ENCODE peak calls at places on chromosomes 4 and X, in seven cellular contexts. W, J, O, Y, G, C and N are unnamed samples.

GRCh38 chr4:84171871-84172270 is 327.2 kb downstream of the NKX6-1 start:
- DNase-seq in G (no peak), J (no peak), C (no peak), Y (no peak), W (peak; percentile 9), O (no peak), N (no peak)

GRCh38 chr4:115671581-115671980 is 558.2 kb upstream of the NDST4 start:
- DNase-seq in J (no peak), Y (no peak), O (no peak), W (no peak), C (no peak), G (no peak), N (no peak)

GRCh38 chr4:141730805-141731204 is 94.4 kb downstream of the IL15 start:
- DNase-seq in O (no peak), Y (no peak), W (no peak), C (no peak), J (no peak), G (no peak), N (no peak)

GRCh38 chrX:10199212-10199611 is 42.4 kb downstream of the CLCN4 start:
- DNase-seq in G (no peak), W (no peak), C (peak; percentile 44), J (peak; percentile 78), Y (no peak), O (no peak), N (peak; percentile 14)

GRCh38 chr4:74546020-74546419 is 101.1 kb downstream of the AREG start:
- DNase-seq in G (no peak), J (peak; percentile 90), C (no peak), O (peak; percentile 83), Y (no peak), W (no peak), N (no peak)

GRCh38 chrX:84046403-84046984 is 141.5 kb downstream of the RPS6KA6 start:
- DNase-seq in G (no peak), J (peak; percentile 46), Y (no peak), O (peak; percentile 19), W (no peak), C (no peak), N (peak; percentile 8)

GRCh38 chrX:13078739-13079444 is 34.5 kb upstream of the FAM9C start:
- DNase-seq in J (peak; percentile 85), G (no peak), C (peak; percentile 53), O (peak; percentile 92), W (no peak), Y (peak; percentile 65), N (no peak)

GRCh38 chrX:106742831-106743230 is 16.3 kb downstream of the RNF128 start:
- DNase-seq in C (no peak), Y (no peak), O (peak; percentile 4), W (no peak), G (no peak), J (no peak), N (no peak)

GRCh38 chr4:122990891-122991290 is 68.5 kb upstream of the NUDT6 start:
- DNase-seq in Y (no peak), W (no peak), G (no peak), C (no peak), J (no peak), O (no peak), N (no peak)

GRCh38 chrX:41233988-41234387 is 100.0 kb upstream of the DDX3X start:
- DNase-seq in Y (no peak), G (no peak), W (no peak), C (no peak), O (no peak), J (no peak), N (no peak)

GRCh38 chrX:39636481-39636880 is 461.3 kb downstream of the BCOR start:
- DNase-seq in J (no peak), Y (no peak), W (no peak), O (no peak), G (no peak), C (no peak), N (no peak)

GRCh38 chr4:97491856-97492255 is 651.4 kb downstream of the STPG2 start:
- DNase-seq in G (no peak), J (no peak), Y (no peak), W (no peak), C (no peak), O (no peak), N (no peak)

GRCh38 chr4:168511780-168512467 is 15.1 kb downstream of the PALLD start:
- DNase-seq in W (no peak), G (peak; percentile 85), C (no peak), O (no peak), J (no peak), Y (no peak), N (no peak)

GRCh38 chr4:7701866-7702649 is 237.6 kb downstream of the AFAP1 start:
- DNase-seq in Y (no peak), G (no peak), C (no peak), O (no peak), W (no peak), J (no peak), N (no peak)

GRCh38 chrX:49165901-49166881 is 3.6 kb downstream of the MAGIX start:
- DNase-seq in W (peak; percentile 62), G (peak; percentile 86), J (peak; percentile 76), O (peak; percentile 63), Y (peak; percentile 71), C (peak; percentile 74), N (peak; percentile 85)

GRCh38 chrX:125131146-125131545 is 188.5 kb upstream of the TEX13C start:
- DNase-seq in J (no peak), O (no peak), C (no peak), Y (no peak), G (no peak), W (no peak), N (no peak)

GRCh38 chrX:19827088-19827487 is 60.3 kb downstream of the SH3KBP1 start:
- DNase-seq in G (no peak), C (no peak), W (no peak), Y (no peak), J (no peak), O (no peak), N (no peak)

GRCh38 chr4:150720973-150721518 is 139.1 kb downstream of the MAB21L2 start:
- DNase-seq in W (no peak), C (no peak), J (peak; percentile 23), O (no peak), Y (no peak), G (no peak), N (peak; percentile 28)

GRCh38 chr4:174604198-174604597 is 81.9 kb upstream of the HPGD start:
- DNase-seq in C (no peak), Y (no peak), O (peak; percentile 67), J (peak; percentile 60), W (no peak), G (no peak), N (no peak)

GRCh38 chrX:123993326-123993725 is 31.8 kb downstream of the STAG2 start:
- DNase-seq in W (no peak), C (no peak), O (peak; percentile 46), Y (no peak), G (no peak), J (peak; percentile 57), N (no peak)

GRCh38 chrX:48826876-48827653 is 752 bp downstream of the ERAS start:
- DNase-seq in W (no peak), G (no peak), C (no peak), J (no peak), O (no peak), Y (no peak), N (no peak)

GRCh38 chr4:127698789-127699200 is 31.4 kb upstream of the SLC25A31 start:
- DNase-seq in G (no peak), J (peak; percentile 89), C (no peak), Y (no peak), O (peak; percentile 60), W (no peak), N (peak; percentile 85)

DNA sequence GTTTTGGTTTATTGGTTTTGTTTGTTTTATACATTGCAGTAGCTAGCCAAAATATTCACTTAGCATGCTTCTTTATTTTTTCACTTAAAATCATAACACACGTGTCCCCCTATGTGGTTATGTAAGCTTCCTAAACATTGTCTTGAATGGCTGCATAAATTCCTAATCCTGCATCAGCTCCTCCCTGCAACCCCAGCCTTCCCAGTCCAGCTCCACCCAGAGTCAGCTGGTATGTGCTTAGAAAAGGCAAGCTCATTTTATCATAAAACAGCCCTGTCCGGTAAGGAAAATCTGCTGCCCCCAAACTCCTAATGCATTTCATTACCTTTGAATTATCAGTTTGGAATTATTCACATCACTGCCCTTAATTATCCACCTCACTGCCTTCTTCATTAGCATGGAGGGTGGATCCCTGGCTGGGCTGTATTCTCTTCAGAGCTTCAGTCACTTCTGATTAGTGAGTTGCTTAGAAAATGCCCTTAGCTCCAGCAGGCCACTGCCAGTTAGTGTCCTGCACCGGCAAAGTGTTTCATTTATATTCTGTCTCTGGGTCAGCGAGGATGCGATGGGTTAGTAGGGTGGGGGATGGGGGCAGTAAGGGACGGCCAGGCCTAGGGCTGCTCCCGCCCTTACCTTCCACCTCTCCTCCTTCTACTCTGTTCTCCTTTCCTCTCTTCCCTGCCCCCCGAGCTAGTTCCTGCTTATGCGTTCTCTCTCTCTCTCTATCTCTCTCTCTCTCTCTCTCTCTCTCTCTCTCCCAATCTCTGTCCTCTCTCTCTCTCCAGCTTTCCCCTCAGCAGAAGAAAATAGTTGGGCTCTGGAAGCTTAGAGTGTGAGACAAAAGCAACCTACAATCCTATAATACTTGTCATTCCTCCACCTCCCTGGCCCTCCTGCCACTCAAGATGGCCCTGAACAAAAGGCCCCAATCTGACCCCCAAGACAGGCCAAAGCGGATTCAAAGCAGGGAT is 174.8 kb upstream of the KLF3 start:
- DNase-seq in Y (no peak), J (peak; percentile 46), W (no peak), C (no peak), G (no peak), O (peak; percentile 71), N (no peak)
- H3K4me3 ChIP-seq in Y (no peak overlapping the region), J (no peak overlapping the region), W (no peak overlapping the region), C (no peak overlapping the region), G (peak overlapping the region; percentile 30), O (no peak overlapping the region), N (no peak overlapping the region)

DNA sequence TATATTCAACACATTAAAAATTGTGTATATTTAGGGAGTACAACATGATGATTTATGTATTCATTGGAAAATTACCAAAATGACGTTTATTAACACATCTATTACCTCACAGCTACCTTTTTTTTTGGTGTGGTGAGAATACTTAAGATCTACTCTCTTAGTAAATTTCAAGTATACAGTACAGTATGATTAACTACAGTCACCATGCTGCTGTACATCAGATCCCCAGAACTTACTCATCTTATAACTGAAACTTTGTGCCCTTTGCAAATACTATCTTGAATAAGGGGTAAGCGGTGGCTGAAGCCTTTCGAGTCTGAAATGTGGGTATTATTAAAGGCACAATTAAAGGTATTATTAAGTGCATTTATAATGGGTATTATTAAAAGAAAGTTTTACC is 976 bp downstream of the PHKA1 start:
- DNase-seq in W (no peak), Y (no peak), J (peak; percentile 1), G (no peak), C (no peak), O (peak; percentile 2), N (no peak)
- H3K4me3 ChIP-seq in W (peak overlapping the region; percentile 38), Y (no peak overlapping the region), J (peak overlapping the region; percentile 33), G (no peak overlapping the region), C (peak overlapping the region; percentile 58), O (no peak overlapping the region), N (no peak overlapping the region)

GRCh38 chrX:148380614-148381561 is 119.5 kb upstream of the AFF2 start:
- DNase-seq in G (peak; percentile 57), Y (no peak), W (no peak), J (no peak), C (no peak), O (no peak), N (peak; percentile 46)
- H3K4me3 ChIP-seq in G (peak overlapping the region; percentile 44), Y (no peak overlapping the region), W (no peak overlapping the region), J (no peak overlapping the region), C (no peak overlapping the region), O (no peak overlapping the region), N (peak overlapping the region; percentile 32)

GRCh38 chr4:190017357-190018200 is 9.5 kb downstream of the FRG2 start:
- DNase-seq in O (no peak), Y (no peak), G (no peak), J (no peak), W (no peak), C (no peak), N (no peak)
- H3K4me3 ChIP-seq in O (no peak overlapping the region), Y (no peak overlapping the region), G (no peak overlapping the region), J (no peak overlapping the region), W (no peak overlapping the region), C (peak overlapping the region; percentile 4), N (no peak overlapping the region)

GRCh38 chrX:63561425-63561824 is 210.3 kb upstream of the SPIN4 start:
- DNase-seq in G (no peak), C (no peak), J (peak; percentile 2), O (peak; percentile 3), Y (no peak), W (peak; percentile 3), N (no peak)
- H3K4me3 ChIP-seq in G (peak overlapping the region; percentile 68), C (peak overlapping the region; percentile 58), J (peak overlapping the region; percentile 44), O (peak overlapping the region; percentile 78), Y (peak overlapping the region; percentile 56), W (peak overlapping the region; percentile 54), N (peak overlapping the region; percentile 76)